ENCODE peak calls at places on chromosomes 12 and 14, in seven cellular contexts. G is T-helper 17 cell, I is neuronal stem cell, E is NCI-H1092, L is COR-L47, N is T-cell, S is ELF-1. Y is an unnamed sample.

GRCh38 chr14:94213021-94213420 is 38.9 kb downstream of the PPP4R4 start:
- DNase-seq in L (no peak), I (no peak), S (no peak), N (no peak), E (no peak), G (no peak), Y (no peak)

GRCh38 chr14:100362311-100362927 is 39.3 kb downstream of the SLC25A47 start:
- DNase-seq in I (no peak), E (no peak), G (no peak), N (no peak), S (peak; percentile 21), L (peak; percentile 81), Y (no peak)

GRCh38 chr12:3199551-3200031 is 122.4 kb downstream of the TSPAN9 start:
- DNase-seq in L (no peak), E (no peak), I (peak; percentile 45), N (no peak), G (no peak), S (peak; percentile 76), Y (no peak)

GRCh38 chr14:35531960-35532747 is 1.8 kb upstream of the INSM2 start:
- DNase-seq in G (no peak), L (no peak), I (no peak), S (no peak), E (no peak), N (no peak), Y (no peak)

GRCh38 chr14:39218171-39218769 is 15.4 kb upstream of the MIA2 start:
- DNase-seq in L (no peak), E (no peak), G (no peak), S (no peak), I (no peak), N (no peak), Y (no peak)

GRCh38 chr12:179131-179884 is 34.6 kb downstream of the SLC6A12 start:
- DNase-seq in G (no peak), S (no peak), I (no peak), N (no peak), E (peak; percentile 73), L (peak; percentile 84), Y (peak; percentile 80)

GRCh38 chr12:104220931-104221330 is 5.4 kb downstream of the TXNRD1 start:
- DNase-seq in L (no peak), G (no peak), E (no peak), S (no peak), N (no peak), I (no peak), Y (no peak)

GRCh38 chr12:6493580-6494350 is at the start of gene NCAPD2:
- DNase-seq in L (peak; percentile 87), I (peak; percentile 93), G (peak; percentile 88), E (peak; percentile 96), N (peak; percentile 90), S (peak; percentile 98), Y (peak; percentile 97)

GRCh38 chr14:79437951-79438350 is 773.4 kb downstream of the DIO2 start:
- DNase-seq in E (no peak), G (no peak), S (no peak), L (no peak), I (no peak), N (no peak), Y (no peak)